ENCODE peak calls at places on chromosome 7, in six cellular contexts. L, Z, Y, M, A and S are unnamed samples.

GRCh38 chr7:128735433-128735832 is 3.7 kb upstream of the CALU start:
- DNase-seq in L (no peak), Z (no peak), Y (no peak), A (no peak), M (no peak), S (no peak)

GRCh38 chr7:28956608-28957063 is 1.5 kb downstream of the TRIL start:
- DNase-seq in Z (peak; percentile 46), A (peak; percentile 74), M (peak; percentile 70), Y (peak; percentile 73), L (peak; percentile 74), S (no peak)

GRCh38 chr7:3730271-3730670 is 429.2 kb downstream of the SDK1 start:
- DNase-seq in Y (no peak), L (no peak), Z (no peak), A (no peak), M (no peak), S (no peak)

GRCh38 chr7:157250605-157251228 is 86.1 kb upstream of the DNAJB6 start:
- DNase-seq in A (no peak), M (no peak), Y (no peak), L (peak; percentile 39), Z (no peak), S (no peak)

GRCh38 chr7:16114633-16115032 is 306.7 kb downstream of the CRPPA start:
- DNase-seq in Z (no peak), A (no peak), L (no peak), Y (no peak), M (no peak), S (no peak)

GRCh38 chr7:38169862-38170261 is 8.2 kb upstream of the STARD3NL start:
- DNase-seq in L (no peak), Y (peak; percentile 72), Z (no peak), A (no peak), M (no peak), S (no peak)

GRCh38 chr7:91800389-91800788 is 80.1 kb downstream of the MTERF1 start:
- DNase-seq in Y (peak; percentile 21), M (no peak), Z (no peak), L (peak; percentile 61), A (no peak), S (no peak)

GRCh38 chr7:136251826-136252225 is 274.7 kb upstream of the MTPN start:
- DNase-seq in A (no peak), Z (no peak), M (no peak), Y (no peak), L (no peak), S (no peak)

GRCh38 chr7:142519077-142519789 is 230.0 kb upstream of the PRSS1 start:
- DNase-seq in A (no peak), Z (no peak), L (no peak), M (no peak), Y (no peak), S (no peak)

GRCh38 chr7:101733713-101734475 is 83.5 kb upstream of the CUX1 start:
- DNase-seq in M (peak; percentile 38), Z (peak; percentile 57), L (no peak), Y (peak; percentile 71), A (peak; percentile 66), S (no peak)

GRCh38 chr7:55073051-55073511 is 54.3 kb downstream of the EGFR start:
- DNase-seq in A (no peak), Y (no peak), M (no peak), L (no peak), Z (no peak), S (no peak)

GRCh38 chr7:102208826-102209225 is 77.8 kb upstream of the SH2B2 start:
- DNase-seq in Z (no peak), Y (no peak), A (no peak), M (no peak), L (no peak), S (no peak)

GRCh38 chr7:66403562-66403961 is 198.4 kb downstream of the TPST1 start:
- DNase-seq in M (no peak), Z (no peak), A (no peak), L (no peak), Y (no peak), S (no peak)

GRCh38 chr7:105399043-105399725 is 10.5 kb upstream of the SRPK2 start:
- DNase-seq in M (no peak), L (no peak), Z (no peak), A (no peak), Y (no peak), S (no peak)

GRCh38 chr7:12402365-12402725 is 1.3 kb downstream of the VWDE start:
- DNase-seq in L (no peak), M (no peak), A (no peak), Z (no peak), Y (no peak), S (no peak)

GRCh38 chr7:131007439-131008330 is 273.7 kb upstream of the KLF14 start:
- DNase-seq in L (peak; percentile 61), Z (peak; percentile 57), Y (peak; percentile 73), M (peak; percentile 53), A (peak; percentile 73), S (no peak)

GRCh38 chr7:151396328-151396970 is 13.4 kb downstream of the WDR86 start:
- DNase-seq in M (no peak), L (no peak), A (no peak), Y (peak; percentile 72), Z (no peak), S (no peak)

GRCh38 chr7:89623018-89623672 is 531.1 kb upstream of the STEAP1 start:
- DNase-seq in A (no peak), Y (no peak), Z (no peak), L (no peak), M (no peak), S (no peak)

GRCh38 chr7:107353701-107354100 is 116.2 kb upstream of the GPR22 start:
- DNase-seq in L (no peak), Y (no peak), M (no peak), A (no peak), Z (no peak), S (no peak)

GRCh38 chr7:142323706-142324105 is 65.8 kb upstream of the PRSS58 start:
- DNase-seq in Y (no peak), Z (no peak), M (no peak), L (no peak), A (no peak), S (peak; percentile 17)

GRCh38 chr7:155685070-155685790 is 40.8 kb downstream of the RBM33 start:
- DNase-seq in L (no peak), Z (no peak), Y (no peak), A (no peak), M (no peak), S (no peak)

DNA sequence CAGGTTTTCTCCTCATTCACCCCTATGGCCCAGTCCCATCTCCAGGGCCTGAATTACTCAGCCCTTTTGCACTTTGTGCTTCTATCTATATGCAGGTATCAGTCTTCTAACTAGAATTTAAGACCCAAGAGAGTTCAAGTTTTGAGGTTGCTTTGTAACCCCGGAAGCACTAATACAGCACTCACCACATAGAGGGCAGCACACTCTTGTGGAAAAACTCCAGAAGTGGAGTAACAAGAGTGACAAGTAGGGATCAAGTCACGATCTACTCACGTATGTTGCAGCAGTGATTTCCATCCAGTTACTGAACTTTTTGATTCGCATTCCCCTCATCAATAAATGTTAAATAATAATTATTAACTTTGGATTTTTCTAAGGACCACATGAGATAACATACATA is 151.0 kb downstream of the CHCHD3 start:
- DNase-seq in Z (no peak), M (no peak), L (no peak), Y (no peak), A (no peak), S (no peak)
- TF ChIP-seq CTCF in Z (no peak), M (no peak), L (no peak), Y (peak; percentile 8), A (no peak), S (no peak)

DNA sequence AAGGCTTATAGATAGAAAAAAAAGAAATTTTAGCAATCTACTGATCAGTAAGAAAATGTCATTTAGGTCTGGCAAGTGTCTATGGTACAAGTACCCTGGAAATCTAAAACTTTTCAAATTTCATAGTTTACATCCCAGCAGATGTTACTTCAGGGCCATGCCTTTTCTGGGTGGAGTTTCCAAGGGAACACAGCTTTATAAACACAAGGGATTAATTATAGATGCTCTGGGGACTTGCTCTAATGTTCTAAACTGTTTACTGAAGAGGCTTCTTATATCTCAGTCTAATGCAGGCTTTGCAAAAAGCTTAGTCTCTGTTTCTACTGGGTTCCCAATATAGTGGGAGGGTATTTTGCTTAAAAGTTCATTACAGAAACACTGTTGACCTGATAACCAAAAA is 3.1 kb downstream of the CD36 start:
- DNase-seq in Z (no peak), Y (no peak), L (no peak), A (no peak), M (no peak), S (no peak)
- TF ChIP-seq POLR2A in Z (no peak), Y (no peak), L (peak; percentile 43), A (no peak), M (no peak), S (no peak)

DNA sequence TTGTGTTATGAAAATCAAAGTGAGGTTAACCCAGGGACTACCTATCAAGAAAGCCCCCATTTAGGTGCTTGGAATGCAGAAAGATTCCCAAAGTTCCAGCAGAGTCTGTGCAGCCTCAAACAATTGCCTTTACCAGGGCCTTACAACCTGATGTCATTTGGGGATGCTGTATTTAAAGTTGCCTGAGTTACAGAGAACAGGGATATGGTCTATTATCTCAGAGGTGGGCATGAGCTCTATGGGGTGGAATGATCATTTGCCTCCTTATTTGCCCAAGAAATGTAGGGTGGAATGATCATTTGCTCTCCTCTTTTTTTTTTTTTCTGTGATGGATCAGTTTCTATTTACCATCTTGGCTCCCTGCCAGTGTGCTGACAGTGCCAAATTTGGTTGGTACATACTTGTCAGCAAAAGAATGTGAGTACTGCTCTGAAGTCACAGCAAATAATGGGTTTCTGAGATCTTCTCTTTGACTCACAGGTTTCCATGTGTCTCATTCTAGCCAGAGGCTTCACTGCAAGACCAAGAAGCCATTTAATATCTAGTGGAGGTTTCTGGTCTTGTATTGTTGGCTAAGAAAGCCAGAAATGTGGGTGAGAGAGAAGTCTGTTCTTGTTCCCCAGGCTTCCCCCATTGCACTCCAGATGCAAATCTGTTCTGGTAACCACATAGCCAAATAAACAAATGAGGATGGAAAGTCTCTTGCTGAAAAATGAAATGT is 45.5 kb upstream of the ZNRF2 start:
- DNase-seq in L (peak; percentile 59), A (peak; percentile 88), Z (no peak), Y (peak; percentile 61), M (no peak), S (peak; percentile 30)
- H3K27ac ChIP-seq in L (no peak overlapping the region), A (no peak overlapping the region), Z (no peak overlapping the region), Y (no peak overlapping the region), M (no peak overlapping the region), S (no peak overlapping the region)

DNA sequence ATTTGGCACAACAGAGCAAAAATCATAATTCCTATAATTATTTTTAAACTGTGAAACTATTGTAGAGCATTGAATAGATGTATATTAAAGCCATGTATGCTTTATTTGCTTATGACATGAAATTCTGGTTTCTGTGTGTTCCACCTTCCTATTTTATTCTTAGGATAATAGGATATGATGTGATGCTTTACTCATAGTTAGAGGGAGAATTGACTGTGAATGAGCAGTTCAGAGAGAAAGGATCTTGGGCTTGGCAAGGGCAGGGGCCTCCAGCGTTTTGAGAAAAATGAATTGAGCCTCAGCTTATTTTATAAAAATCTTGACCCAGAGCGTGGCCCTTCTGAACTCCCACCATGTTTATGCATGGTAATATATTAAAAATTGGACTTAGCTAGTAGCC is 258.4 kb upstream of the C7orf33 start:
- DNase-seq in Y (no peak), L (no peak), Z (no peak), A (no peak), M (no peak), S (no peak)
- TF ChIP-seq CTCF in Y (no peak), L (no peak), Z (no peak), A (no peak), M (no peak), S (no peak)

GRCh38 chr7:52129278-52129677 is 812.7 kb upstream of the COBL start:
- DNase-seq in M (no peak), L (no peak), Z (no peak), A (no peak), Y (no peak), S (no peak)
- TF ChIP-seq POLR2A in M (no peak), L (no peak), Z (no peak), A (no peak), Y (no peak), S (no peak)